ENCODE peak calls at places on chromosomes 7 and 10, in five cellular contexts. U is HepG2, W is HCT116, R is GM12878, J is K562. D is an unnamed sample.

GRCh38 chr7:157567666-157568065 is 230.9 kb downstream of the DNAJB6 start:
- DNase-seq in U (no peak), W (no peak), R (no peak), J (no peak), D (no peak)

GRCh38 chr10:94224656-94225055 is 138.1 kb downstream of the NOC3L start:
- DNase-seq in U (no peak), W (no peak), R (no peak), J (no peak), D (no peak)

GRCh38 chr10:34537629-34538231 is 277.4 kb downstream of the PARD3 start:
- DNase-seq in U (no peak), W (no peak), R (peak; percentile 87), J (no peak), D (no peak)

GRCh38 chr10:69407621-69408301 is 9.0 kb downstream of the TACR2 start:
- DNase-seq in U (no peak), W (no peak), R (no peak), J (peak; percentile 56), D (peak; percentile 65)

GRCh38 chr7:156160811-156161210 is 348.5 kb upstream of the SHH start:
- DNase-seq in U (no peak), W (peak; percentile 28), R (no peak), J (peak; percentile 32), D (peak; percentile 70)

GRCh38 chr10:100370561-100370975 is 23.5 kb downstream of the SCD start:
- DNase-seq in U (peak; percentile 66), W (peak; percentile 72), R (no peak), J (no peak), D (no peak)

GRCh38 chr7:100398239-100398638 is 25.0 kb downstream of the PILRA start:
- DNase-seq in U (no peak), W (no peak), R (no peak), J (no peak), D (no peak)

GRCh38 chr10:110641256-110641655 is 2.9 kb upstream of the RBM20 start:
- DNase-seq in U (peak; percentile 56), W (peak; percentile 42), R (no peak), J (peak; percentile 41), D (no peak)

GRCh38 chr10:101032637-101033201 is 1.7 kb downstream of the SFXN3 start:
- DNase-seq in U (peak; percentile 44), W (peak; percentile 60), R (no peak), J (no peak), D (no peak)

GRCh38 chr7:22610871-22611757 is 111.1 kb upstream of the STEAP1B start:
- DNase-seq in U (no peak), W (no peak), R (no peak), J (no peak), D (no peak)

GRCh38 chr7:33601081-33601480 is 304.3 kb upstream of the BMPER start:
- DNase-seq in U (no peak), W (no peak), R (no peak), J (no peak), D (no peak)

GRCh38 chr7:151233111-151233701 is 923 bp downstream of the CHPF2 start:
- DNase-seq in U (peak; percentile 45), W (no peak), R (no peak), J (peak; percentile 70), D (no peak)

GRCh38 chr10:57141708-57142107 is 780.6 kb upstream of the ZWINT start:
- DNase-seq in U (no peak), W (no peak), R (no peak), J (no peak), D (no peak)

GRCh38 chr10:124994573-124995473 is 52.9 kb downstream of the ZRANB1 start:
- DNase-seq in U (no peak), W (no peak), R (no peak), J (no peak), D (peak; percentile 42)

GRCh38 chr10:130193493-130194193 is 57.5 kb downstream of the GLRX3 start:
- DNase-seq in U (no peak), W (no peak), R (no peak), J (no peak), D (no peak)

GRCh38 chr10:12814166-12814565 is 187.3 kb downstream of the CCDC3 start:
- DNase-seq in U (no peak), W (no peak), R (no peak), J (no peak), D (no peak)

GRCh38 chr7:115352375-115352774 is 430.5 kb downstream of the MDFIC start:
- DNase-seq in U (no peak), W (no peak), R (no peak), J (no peak), D (no peak)

GRCh38 chr10:30857803-30858202 is 173.9 kb downstream of the ZNF438 start:
- DNase-seq in U (no peak), W (no peak), R (no peak), J (no peak), D (no peak)

GRCh38 chr10:24357344-24358021 is 148.5 kb downstream of the KIAA1217 start:
- DNase-seq in U (no peak), W (no peak), R (no peak), J (no peak), D (no peak)

GRCh38 chr10:4838743-4839142 is 12.7 kb downstream of the AKR1E2 start:
- DNase-seq in U (no peak), W (no peak), R (no peak), J (no peak), D (no peak)

GRCh38 chr7:135386181-135386580 is 123.7 kb downstream of the CNOT4 start:
- DNase-seq in U (no peak), W (no peak), R (no peak), J (no peak), D (no peak)

GRCh38 chr7:80380957-80381356 is 130.9 kb downstream of the GNAT3 start:
- DNase-seq in U (no peak), W (no peak), R (no peak), J (no peak), D (no peak)

GRCh38 chr7:135199439-135199838 is 11.9 kb downstream of the WDR91 start:
- DNase-seq in U (no peak), W (no peak), R (no peak), J (no peak), D (no peak)

GRCh38 chr7:1540391-1541271 is 10.1 kb downstream of the MAFK start:
- DNase-seq in U (no peak), W (no peak), R (no peak), J (no peak), D (no peak)

GRCh38 chr7:53794816-53795215 is 747.4 kb upstream of the VSTM2A start:
- DNase-seq in U (no peak), W (no peak), R (no peak), J (no peak), D (no peak)

GRCh38 chr7:53800746-53801145 is 741.4 kb upstream of the VSTM2A start:
- DNase-seq in U (no peak), W (no peak), R (no peak), J (no peak), D (no peak)
- TF ChIP-seq SRF in U (no peak), W (no peak), R (no peak), J (no peak), D (no peak)

GRCh38 chr7:84256481-84256880 is 61.9 kb upstream of the SEMA3A start:
- DNase-seq in U (no peak), W (no peak), R (no peak), J (no peak), D (no peak)

GRCh38 chr7:84264341-84264740 is 69.8 kb upstream of the SEMA3A start:
- DNase-seq in U (no peak), W (no peak), R (no peak), J (no peak), D (no peak)

GRCh38 chr7:84258628-84259027 is 64.0 kb upstream of the SEMA3A start:
- DNase-seq in U (no peak), W (no peak), R (no peak), J (no peak), D (no peak)

GRCh38 chr7:84263106-84263505 is 68.5 kb upstream of the SEMA3A start:
- DNase-seq in U (no peak), W (no peak), R (no peak), J (no peak), D (no peak)

GRCh38 chr7:84261509-84261908 is 66.9 kb upstream of the SEMA3A start:
- DNase-seq in U (no peak), W (no peak), R (no peak), J (no peak), D (no peak)
- TF ChIP-seq SRF in U (no peak), W (no peak), R (no peak), J (no peak), D (no peak)

GRCh38 chr10:79447911-79448731 is 2.7 kb upstream of the ZCCHC24 start:
- DNase-seq in U (no peak), W (no peak), R (no peak), J (no peak), D (no peak)

GRCh38 chr10:79452174-79452611 is 6.8 kb upstream of the ZCCHC24 start:
- DNase-seq in U (no peak), W (no peak), R (no peak), J (no peak), D (no peak)

GRCh38 chr10:79448732-79449049 is 3.3 kb upstream of the ZCCHC24 start:
- DNase-seq in U (no peak), W (no peak), R (no peak), J (no peak), D (no peak)

GRCh38 chr10:79451046-79451699 is 5.7 kb upstream of the ZCCHC24 start:
- DNase-seq in U (no peak), W (no peak), R (no peak), J (no peak), D (no peak)

DNA sequence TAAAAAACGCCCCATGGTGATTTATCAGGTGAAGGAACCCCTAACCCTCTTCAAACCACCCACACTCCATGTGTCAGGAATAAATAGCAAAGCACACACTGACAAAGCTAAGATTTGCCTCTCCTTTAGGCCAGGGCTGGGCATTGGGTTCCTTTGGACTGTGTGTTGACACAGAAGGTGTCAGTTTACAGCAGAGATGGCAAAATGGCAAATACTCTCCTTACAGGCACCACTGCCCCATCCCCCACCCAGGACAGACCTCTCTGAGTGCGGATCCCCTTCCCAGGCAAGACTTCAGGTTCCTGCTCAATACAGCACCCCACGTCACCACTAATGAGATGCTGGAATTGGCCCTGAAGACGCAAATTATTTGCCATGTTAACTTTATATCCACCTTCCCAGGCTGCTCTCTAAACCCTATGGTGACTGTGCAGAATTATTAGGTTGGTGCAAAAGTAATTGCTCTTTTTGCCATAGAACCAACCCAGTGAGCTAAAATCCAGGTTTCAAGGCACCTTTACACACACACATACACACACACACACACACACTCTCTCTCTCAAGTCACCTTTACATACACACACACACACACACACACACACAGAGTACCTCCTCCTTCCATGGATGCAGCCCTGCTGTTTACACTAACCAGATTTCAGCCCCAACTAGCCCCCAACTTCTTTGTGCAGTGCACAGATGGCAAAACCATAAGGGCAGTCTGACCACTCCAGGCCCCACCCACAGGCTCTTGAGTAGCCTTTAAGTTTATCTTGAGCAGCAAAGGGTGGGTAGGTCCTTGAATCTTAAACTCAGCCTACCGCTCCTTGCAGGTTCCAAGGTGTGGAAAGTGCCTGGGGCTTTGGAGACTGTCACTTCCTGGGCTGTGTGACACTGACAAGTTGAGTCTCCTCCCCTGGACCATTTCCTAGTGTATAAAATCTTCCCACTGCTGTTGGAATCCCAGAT is 4.0 kb upstream of the ZCCHC24 start:
- DNase-seq in U (no peak), W (no peak), R (no peak), J (no peak), D (no peak)
- TF ChIP-seq SRF in U (no peak), W (no peak), R (no peak), J (no peak), D (no peak)

DNA sequence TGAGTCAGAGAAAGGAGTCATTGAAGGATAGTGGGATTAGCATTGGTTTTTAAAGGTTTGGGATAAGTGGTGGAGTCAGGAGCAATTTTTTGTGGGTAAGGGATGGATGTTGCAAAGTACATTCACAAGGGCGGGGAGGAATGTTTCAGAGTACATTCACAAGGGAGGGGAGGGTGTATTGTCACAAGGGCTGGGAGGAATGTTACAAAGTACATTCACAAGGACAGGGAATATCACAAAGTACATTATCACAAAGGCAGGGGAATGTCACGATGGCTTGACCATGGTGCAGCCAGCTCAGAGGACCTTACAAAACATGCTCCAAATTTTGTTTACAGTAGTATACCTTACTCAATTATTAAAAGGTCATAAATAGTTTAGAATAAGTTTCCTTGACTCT is 30.3 kb downstream of the C1GALT1 start:
- DNase-seq in U (peak; percentile 80), W (no peak), R (no peak), J (no peak), D (no peak)
- TF ChIP-seq SRF in U (no peak), W (no peak), R (no peak), J (no peak), D (no peak)

D was measured in H1.